ENCODE peak calls at places on chromosomes 7 and 10, in seven cellular contexts. G is RCC 7860; S is NCI-H345; I is cardiac septum; V is CD8-positive, alpha-beta memory T cell; Y is adrenal gland; D is NAMALWA. N is an unnamed sample.

GRCh38 chr10:125531470-125531869 is 151.5 kb downstream of the TEX36 start:
- DNase-seq in I (no peak), V (no peak), D (no peak), Y (no peak), G (no peak), S (no peak), N (no peak)

GRCh38 chr10:79067241-79068202 is 1.2 kb upstream of the ZMIZ1 start:
- DNase-seq in S (peak), Y (peak), G (peak), D (peak), I (peak), V (peak), N (peak)

GRCh38 chr10:6401562-6402348 is 178.3 kb downstream of the PRKCQ start:
- DNase-seq in Y (peak), S (peak), G (peak), I (peak), D (peak), V (peak), N (peak)

GRCh38 chr7:47249361-47249760 is 332.6 kb downstream of the TNS3 start:
- DNase-seq in Y (no peak), D (no peak), V (no peak), S (no peak), G (no peak), I (no peak), N (no peak)

GRCh38 chr7:127252736-127253288 is at the start of gene GRM8:
- DNase-seq in S (peak), V (no peak), G (peak), D (no peak), Y (peak), I (no peak), N (peak)

GRCh38 chr7:44148961-44149550 is 7.9 kb upstream of the MYL7 start:
- DNase-seq in Y (no peak), G (no peak), I (peak), V (no peak), S (no peak), D (no peak), N (no peak)

GRCh38 chr10:33066558-33067236 is 108.7 kb upstream of the ITGB1 start:
- DNase-seq in D (no peak), V (no peak), G (no peak), Y (peak), S (no peak), I (no peak), N (peak)

GRCh38 chr7:141157138-141157765 is 83.4 kb downstream of the TMEM178B start:
- DNase-seq in G (no peak), V (no peak), I (no peak), D (no peak), S (no peak), Y (no peak), N (no peak)

N was measured in HT1080.